ENCODE peak calls at places on chromosomes 5 and 9, in nine cellular contexts. Q is heart left ventricle; B is adipocyte; D is cardiac muscle cell; T is AG04449; V is CD8-positive, alpha-beta memory T cell; L is fibroblast of pulmonary artery; H is upper lobe of right lung; P is psoas muscle. C is an unnamed sample.

GRCh38 chr5:107952450-107952849 is 281.7 kb upstream of the EFNA5 start:
- DNase-seq in Q (no peak), B (no peak), D (no peak), T (no peak), V (no peak), L (no peak), H (no peak), P (no peak), C (no peak)

GRCh38 chr9:135552021-135552697 is 6.2 kb downstream of the OBP2A start:
- DNase-seq in Q (no peak), B (no peak), D (no peak), T (no peak), V (no peak), L (no peak), H (peak), P (no peak), C (no peak)

GRCh38 chr9:20376042-20376441 is 246.3 kb downstream of the MLLT3 start:
- DNase-seq in Q (no peak), B (no peak), D (no peak), T (no peak), V (no peak), L (no peak), H (no peak), P (no peak), C (no peak)

GRCh38 chr9:82805027-82805426 is 257.9 kb downstream of the RASEF start:
- DNase-seq in Q (no peak), B (no peak), D (no peak), T (no peak), V (no peak), L (no peak), H (no peak), P (no peak), C (no peak)

GRCh38 chr5:125582358-125582757 is 835.9 kb upstream of the ZNF608 start:
- DNase-seq in Q (no peak), B (peak), D (no peak), T (no peak), V (no peak), L (peak), H (no peak), P (no peak), C (peak)

GRCh38 chr5:59496524-59497134 is 396.9 kb downstream of the PDE4D start:
- DNase-seq in Q (no peak), B (peak), D (no peak), T (no peak), V (no peak), L (peak), H (no peak), P (no peak), C (no peak)

GRCh38 chr5:53362521-53362941 is 117.9 kb upstream of the FST start:
- DNase-seq in Q (no peak), B (peak), D (no peak), T (peak), V (no peak), L (peak), H (no peak), P (no peak), C (peak)

GRCh38 chr5:32754251-32754650 is 43.1 kb downstream of the NPR3 start:
- DNase-seq in Q (no peak), B (peak), D (no peak), T (no peak), V (no peak), L (no peak), H (no peak), P (no peak), C (no peak)

GRCh38 chr5:157470616-157471015 is 10.6 kb downstream of the NIPAL4 start:
- DNase-seq in Q (no peak), B (no peak), D (no peak), T (no peak), V (no peak), L (no peak), H (no peak), P (no peak), C (no peak)

GRCh38 chr5:31066655-31067328 is 126.7 kb upstream of the CDH6 start:
- DNase-seq in Q (no peak), B (peak), D (no peak), T (peak), V (no peak), L (peak), H (no peak), P (no peak), C (no peak)

GRCh38 chr9:112038017-112038408 is 137.1 kb downstream of the SUSD1 start:
- DNase-seq in Q (no peak), B (no peak), D (no peak), T (no peak), V (no peak), L (no peak), H (no peak), P (no peak), C (no peak)

GRCh38 chr9:112035166-112035816 is 138.7 kb downstream of the UGCG start:
- DNase-seq in Q (no peak), B (no peak), D (peak), T (no peak), V (no peak), L (no peak), H (no peak), P (no peak), C (no peak)

GRCh38 chr9:112041199-112041535 is 133.9 kb downstream of the SUSD1 start:
- DNase-seq in Q (no peak), B (no peak), D (no peak), T (no peak), V (no peak), L (no peak), H (no peak), P (no peak), C (no peak)

GRCh38 chr9:112034216-112034611 is 137.6 kb downstream of the UGCG start:
- DNase-seq in Q (no peak), B (no peak), D (no peak), T (no peak), V (no peak), L (no peak), H (no peak), P (no peak), C (no peak)

GRCh38 chr9:112037281-112038016 is 137.6 kb downstream of the SUSD1 start:
- DNase-seq in Q (no peak), B (peak), D (no peak), T (peak), V (peak), L (peak), H (no peak), P (no peak), C (peak)
- H3K4me3 ChIP-seq in Q (no peak), B (no peak), D (no peak), T (no peak), V (no peak), L (no peak), H (no peak), P (no peak), C (no peak)

DNA sequence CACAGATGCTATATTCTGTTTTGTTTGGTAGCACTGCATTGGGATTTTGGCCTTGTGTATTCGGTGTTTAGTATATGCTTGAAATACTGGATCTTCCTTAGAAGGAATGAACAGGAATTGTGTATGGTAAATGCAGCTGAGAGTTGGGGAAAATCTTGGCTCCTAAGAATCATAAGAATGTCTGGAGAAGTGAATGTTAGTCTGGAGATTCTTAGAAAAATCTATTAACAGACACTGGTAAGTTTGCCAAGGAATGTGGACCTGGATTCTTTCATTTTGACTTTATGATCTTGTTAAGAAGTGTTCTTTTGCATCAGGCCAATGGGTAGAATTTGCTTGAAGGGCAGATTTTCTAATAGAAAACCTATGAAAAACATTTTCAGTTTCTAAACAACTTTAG is 38.9 kb downstream of the SNX30 start:
- DNase-seq in Q (no peak), B (peak), D (no peak), T (peak), V (no peak), L (peak), H (no peak), P (no peak), C (no peak)
- H3K4me3 ChIP-seq in Q (no peak), B (no peak), D (no peak), T (no peak), V (no peak), L (no peak), H (no peak), P (no peak), C (no peak)

GRCh38 chr9:124452841-124453585 is 2.8 kb downstream of the ADGRD2 start:
- DNase-seq in Q (no peak), B (no peak), D (no peak), T (no peak), V (no peak), L (no peak), H (peak), P (no peak), C (no peak)
- H3K4me3 ChIP-seq in Q (peak), B (no peak), D (peak), T (no peak), V (no peak), L (no peak), H (no peak), P (peak), C (no peak)

GRCh38 chr9:12812710-12813109 is 37.9 kb downstream of the LURAP1L start:
- DNase-seq in Q (no peak), B (no peak), D (no peak), T (no peak), V (no peak), L (no peak), H (no peak), P (no peak), C (no peak)

GRCh38 chr9:12811935-12812334 is 37.1 kb downstream of the LURAP1L start:
- DNase-seq in Q (no peak), B (no peak), D (no peak), T (no peak), V (no peak), L (no peak), H (no peak), P (no peak), C (no peak)

GRCh38 chr9:12813960-12814876 is 39.4 kb downstream of the LURAP1L start:
- DNase-seq in Q (peak), B (peak), D (no peak), T (peak), V (no peak), L (peak), H (no peak), P (peak), C (peak)

GRCh38 chr9:12814877-12815237 is 40.0 kb downstream of the LURAP1L start:
- DNase-seq in Q (no peak), B (no peak), D (no peak), T (no peak), V (no peak), L (no peak), H (no peak), P (no peak), C (no peak)

GRCh38 chr9:12813533-12813932 is 38.7 kb downstream of the LURAP1L start:
- DNase-seq in Q (no peak), B (no peak), D (no peak), T (no peak), V (no peak), L (no peak), H (no peak), P (no peak), C (no peak)
- H3K4me3 ChIP-seq in Q (no peak), B (peak), D (no peak), T (no peak), V (no peak), L (no peak), H (no peak), P (peak), C (peak)

GRCh38 chr9:38374847-38375571 is 17.5 kb upstream of the ALDH1B1 start:
- DNase-seq in Q (no peak), B (no peak), D (peak), T (no peak), V (no peak), L (no peak), H (no peak), P (no peak), C (no peak)

GRCh38 chr9:38375572-38375963 is 16.9 kb upstream of the ALDH1B1 start:
- DNase-seq in Q (no peak), B (no peak), D (no peak), T (no peak), V (no peak), L (no peak), H (no peak), P (no peak), C (no peak)

GRCh38 chr9:38373679-38374078 is 18.8 kb upstream of the ALDH1B1 start:
- DNase-seq in Q (no peak), B (no peak), D (no peak), T (no peak), V (no peak), L (no peak), H (no peak), P (no peak), C (no peak)

GRCh38 chr9:38372685-38373619 is 19.6 kb upstream of the ALDH1B1 start:
- DNase-seq in Q (no peak), B (no peak), D (no peak), T (no peak), V (no peak), L (no peak), H (no peak), P (no peak), C (no peak)

GRCh38 chr9:38376266-38376665 is 16.2 kb upstream of the ALDH1B1 start:
- DNase-seq in Q (no peak), B (no peak), D (no peak), T (no peak), V (no peak), L (no peak), H (no peak), P (no peak), C (no peak)
- H3K4me3 ChIP-seq in Q (no peak), B (no peak), D (no peak), T (no peak), V (no peak), L (no peak), H (no peak), P (no peak), C (no peak)

GRCh38 chr9:120901704-120902103 is 24.7 kb upstream of the PHF19 start:
- DNase-seq in Q (no peak), B (no peak), D (no peak), T (no peak), V (no peak), L (no peak), H (no peak), P (no peak), C (no peak)
- H3K4me3 ChIP-seq in Q (no peak), B (no peak), D (no peak), T (no peak), V (no peak), L (no peak), H (no peak), P (no peak), C (no peak)

DNA sequence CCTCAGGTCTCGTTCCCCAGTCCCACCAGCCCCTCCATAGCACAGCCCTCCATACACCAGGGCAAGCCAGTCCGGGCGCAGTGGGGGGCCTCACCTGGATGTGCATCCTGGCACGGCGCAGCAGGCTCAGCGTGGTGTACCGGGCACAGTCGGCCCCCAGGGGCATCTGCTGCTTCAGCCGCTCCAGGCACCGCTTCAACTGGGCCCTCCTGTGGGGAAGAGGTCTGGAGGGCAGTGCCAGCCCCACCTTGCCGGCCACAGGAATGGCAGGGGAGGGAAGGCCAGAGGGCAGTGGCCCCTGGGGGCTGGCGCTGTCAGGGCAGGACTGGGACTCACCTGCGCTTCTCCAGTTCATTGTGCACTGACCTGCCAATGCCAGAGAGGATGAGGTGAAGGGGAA is 1.4 kb downstream of the MXD3 start:
- DNase-seq in Q (peak), B (no peak), D (no peak), T (no peak), V (no peak), L (no peak), H (no peak), P (no peak), C (no peak)
- H3K4me3 ChIP-seq in Q (no peak), B (no peak), D (no peak), T (peak), V (no peak), L (peak), H (no peak), P (no peak), C (no peak)

DNA sequence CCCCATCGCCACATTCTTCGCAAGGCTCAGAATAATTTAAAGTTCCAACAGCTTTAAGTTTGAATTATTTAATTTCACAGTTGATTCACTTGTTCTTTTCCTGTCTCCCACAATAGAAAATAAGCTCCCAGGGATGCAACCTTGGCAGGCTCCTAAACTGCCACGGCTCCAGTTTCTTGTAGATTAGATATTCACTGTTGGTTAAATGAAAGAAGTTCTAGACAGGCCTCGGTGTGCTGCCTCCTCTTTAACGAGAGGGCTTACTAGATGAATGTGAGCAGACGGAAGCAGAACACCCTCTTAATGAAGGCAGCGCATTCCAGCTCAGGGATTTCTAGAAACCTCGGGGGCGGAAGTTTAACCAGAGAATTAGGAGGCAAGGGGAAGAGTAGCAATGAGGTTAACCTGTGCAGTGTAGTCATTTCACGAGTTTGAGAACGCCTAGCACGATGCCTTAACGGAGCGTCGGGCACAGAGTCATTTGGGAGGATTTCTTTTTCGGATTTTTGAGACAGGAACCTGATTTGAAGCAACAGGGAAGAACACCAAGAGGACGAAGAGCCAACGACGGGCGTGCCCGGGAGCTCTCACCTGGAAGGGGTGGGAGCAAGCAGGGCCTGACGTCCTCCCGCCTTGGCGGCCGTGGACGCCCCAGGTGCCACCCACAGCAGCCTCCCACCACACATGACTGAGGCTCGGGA is 637 bp upstream of the SMC5 start:
- DNase-seq in Q (no peak), B (peak), D (peak), T (no peak), V (no peak), L (peak), H (peak), P (no peak), C (no peak)
- H3K4me3 ChIP-seq in Q (peak), B (peak), D (peak), T (peak), V (peak), L (peak), H (peak), P (peak), C (peak)

C was measured in skeletal muscle cell.